ENCODE peak calls at places on chromosome X, in six cellular contexts. H is WERI-Rb-1, E is memory B cell, D is NCI-H1436, N is ELF-1, M is kidney tubule cell. X is an unnamed sample.

GRCh38 chrX:45196701-45197100 is 4.0 kb downstream of the DIPK2B start:
- DNase-seq in N (no peak), M (no peak), E (no peak), D (no peak), H (no peak), X (no peak)

GRCh38 chrX:69506617-69507499 is 2.7 kb downstream of the NALF2 start:
- DNase-seq in H (no peak), N (peak), E (no peak), D (no peak), M (peak), X (no peak)

GRCh38 chrX:150581093-150581775 is 12.8 kb downstream of the MTM1 start:
- DNase-seq in N (no peak), D (no peak), H (no peak), M (peak), E (no peak), X (peak)

GRCh38 chrX:21932277-21932996 is 8.1 kb upstream of the SMS start:
- DNase-seq in H (no peak), N (no peak), E (no peak), M (peak), D (no peak), X (no peak)

GRCh38 chrX:109684136-109684535 is 48.9 kb downstream of the ACSL4 start:
- DNase-seq in N (no peak), D (no peak), H (no peak), M (peak), E (no peak), X (no peak)

GRCh38 chrX:103533428-103534216 is 14.3 kb upstream of the RAB40A start:
- DNase-seq in N (peak), E (peak), D (peak), H (peak), M (peak), X (no peak)

GRCh38 chrX:30283456-30284200 is 25.6 kb downstream of the NR0B1 start:
- DNase-seq in H (no peak), D (no peak), N (no peak), E (no peak), M (peak), X (peak)

GRCh38 chrX:133390647-133391046 is 24.6 kb downstream of the GPC4 start:
- DNase-seq in M (no peak), H (no peak), E (no peak), N (no peak), D (no peak), X (no peak)

GRCh38 chrX:132940727-132941162 is 17.7 kb downstream of the HS6ST2 start:
- DNase-seq in M (peak), D (no peak), E (no peak), H (no peak), N (peak), X (no peak)

GRCh38 chrX:20507901-20508620 is 241.4 kb upstream of the RPS6KA3 start:
- DNase-seq in E (no peak), H (no peak), N (no peak), D (no peak), M (peak), X (no peak)

GRCh38 chrX:2469196-2469685 is 31.5 kb downstream of the DHRSX start:
- DNase-seq in E (no peak), N (no peak), D (no peak), M (no peak), H (no peak), X (no peak)

GRCh38 chrX:134294548-134294947 is 57.6 kb downstream of the CCDC160 start:
- DNase-seq in H (no peak), M (peak), N (no peak), E (no peak), D (no peak), X (no peak)

GRCh38 chrX:80766916-80767315 is 42.8 kb downstream of the BRWD3 start:
- DNase-seq in M (no peak), D (no peak), N (peak), H (no peak), E (no peak), X (no peak)

GRCh38 chrX:19670854-19671620 is 155.7 kb upstream of the MAP3K15 start:
- DNase-seq in H (no peak), N (peak), E (no peak), D (no peak), M (peak), X (no peak)

GRCh38 chrX:72057331-72057730 is 74.4 kb downstream of the RTL5 start:
- DNase-seq in D (no peak), H (no peak), M (no peak), E (no peak), N (no peak), X (no peak)

GRCh38 chrX:111447298-111447697 is 35.3 kb upstream of the DCX start:
- DNase-seq in D (peak), H (peak), M (peak), E (no peak), N (peak), X (no peak)

GRCh38 chrX:53184836-53185235 is 40.2 kb downstream of the KDM5C start:
- DNase-seq in N (no peak), H (no peak), E (no peak), M (peak), D (no peak), X (peak)

GRCh38 chrX:129652565-129653169 is 2.1 kb downstream of the APLN start:
- DNase-seq in D (no peak), H (no peak), N (no peak), M (no peak), E (no peak), X (no peak)

GRCh38 chrX:68989865-68990606 is 161.2 kb downstream of the EFNB1 start:
- DNase-seq in D (no peak), M (peak), N (peak), H (no peak), E (no peak), X (no peak)

GRCh38 chrX:30735839-30736238 is 82.6 kb downstream of the GK start:
- DNase-seq in D (peak), N (peak), E (peak), H (peak), M (peak), X (peak)

GRCh38 chrX:25433307-25433706 is 417.5 kb upstream of the ARX start:
- DNase-seq in H (no peak), N (no peak), D (no peak), E (no peak), M (no peak), X (no peak)